ENCODE peak calls at places on chromosomes 4 and X, in ten cellular contexts. P is T47D; B is aorta; D is DMS153; Y is stimulated activated CD8-positive, alpha-beta memory T cell treated with anti-CD3 and anti-CD28 coated beads, Interleukin-12 subunit alpha, Interleukin-12 subunit beta, amount 100 ng/mL, for 4 hours; H is H9; K is kidney glomerular epithelial cell; E is AG20443; C is tibial nerve; I is SW480. V is an unnamed sample.

GRCh38 chr4:45363931-45364330 is 637.6 kb upstream of the GNPDA2 start:
- DNase-seq in P (no peak), B (no peak), D (no peak), Y (no peak), H (no peak), K (no peak), E (no peak), C (no peak), I (no peak), V (no peak)

GRCh38 chr4:4856071-4857000 is 3.1 kb upstream of the MSX1 start:
- DNase-seq in P (no peak), B (no peak), D (no peak), Y (no peak), H (no peak), K (no peak), E (no peak), C (no peak), I (peak), V (peak)

GRCh38 chr4:63370997-63371396 is 1038.3 kb downstream of the TECRL start:
- DNase-seq in P (no peak), B (no peak), D (no peak), Y (no peak), H (no peak), K (no peak), E (no peak), C (no peak), I (no peak), V (no peak)

GRCh38 chr4:82360298-82361177 is 13.3 kb downstream of the HNRNPD start:
- DNase-seq in P (no peak), B (no peak), D (no peak), Y (no peak), H (no peak), K (peak), E (peak), C (peak), I (peak), V (no peak)

GRCh38 chrX:120365968-120366367 is 4.1 kb downstream of the ATP1B4 start:
- DNase-seq in P (no peak), B (no peak), D (no peak), Y (no peak), H (no peak), K (no peak), E (no peak), C (no peak), I (no peak), V (no peak)

GRCh38 chr4:135917016-135917415 is 1615.3 kb downstream of the PCDH18 start:
- DNase-seq in P (no peak), B (no peak), D (no peak), Y (no peak), H (no peak), K (no peak), E (no peak), C (no peak), I (no peak), V (no peak)

GRCh38 chr4:55794053-55794452 is 25.5 kb upstream of the EXOC1L start:
- DNase-seq in P (no peak), B (no peak), D (no peak), Y (no peak), H (no peak), K (no peak), E (no peak), C (no peak), I (no peak), V (no peak)

GRCh38 chr4:130077275-130077674 is 981.3 kb downstream of the C4orf33 start:
- DNase-seq in P (no peak), B (no peak), D (no peak), Y (no peak), H (no peak), K (peak), E (no peak), C (no peak), I (no peak), V (no peak)

GRCh38 chr4:126740687-126741086 is 892.1 kb upstream of the INTU start:
- DNase-seq in P (no peak), B (no peak), D (no peak), Y (no peak), H (no peak), K (peak), E (no peak), C (no peak), I (no peak), V (no peak)

GRCh38 chr4:76187152-76187551 is 26.5 kb downstream of the SCARB2 start:
- DNase-seq in P (no peak), B (no peak), D (no peak), Y (no peak), H (no peak), K (no peak), E (no peak), C (no peak), I (no peak), V (no peak)

V was measured in endodermal cell.